ENCODE peak calls at places on chromosomes 12 and 14, in five cellular contexts. One of them, this sample, is unnamed.

GRCh38 chr12:78060186-78060585 is 229.5 kb downstream of the NAV3 start:
- DNase-seq in esophagus squamous epithelium: no peak
- DNase-seq in AG10803: peak
- DNase-seq in testis: no peak
- DNase-seq in psoas muscle: no peak
- DNase-seq in this sample: peak

GRCh38 chr12:14999421-15000047 is 26.7 kb downstream of the PDE6H start:
- DNase-seq in esophagus squamous epithelium: no peak
- DNase-seq in AG10803: peak
- DNase-seq in testis: peak
- DNase-seq in psoas muscle: no peak
- DNase-seq in this sample: no peak

GRCh38 chr14:51807355-51807754 is 53.1 kb upstream of the GNG2 start:
- DNase-seq in esophagus squamous epithelium: no peak
- DNase-seq in AG10803: peak
- DNase-seq in testis: no peak
- DNase-seq in psoas muscle: no peak
- DNase-seq in this sample: no peak

GRCh38 chr12:66352197-66352596 is 49.9 kb downstream of the HELB start:
- DNase-seq in esophagus squamous epithelium: no peak
- DNase-seq in AG10803: peak
- DNase-seq in testis: peak
- DNase-seq in psoas muscle: no peak
- DNase-seq in this sample: peak

GRCh38 chr12:52581481-52581880 is 7.8 kb upstream of the KRT74 start:
- DNase-seq in esophagus squamous epithelium: no peak
- DNase-seq in AG10803: peak
- DNase-seq in testis: no peak
- DNase-seq in psoas muscle: no peak
- DNase-seq in this sample: peak

GRCh38 chr14:52220924-52221802 is 46.3 kb upstream of the PTGDR start:
- DNase-seq in esophagus squamous epithelium: no peak
- DNase-seq in AG10803: no peak
- DNase-seq in testis: no peak
- DNase-seq in psoas muscle: no peak
- DNase-seq in this sample: no peak

GRCh38 chr14:93525691-93526451 is 95.1 kb downstream of the UNC79 start:
- DNase-seq in esophagus squamous epithelium: no peak
- DNase-seq in AG10803: peak
- DNase-seq in testis: no peak
- DNase-seq in psoas muscle: no peak
- DNase-seq in this sample: no peak

GRCh38 chr12:11186837-11187236 is at the start of gene TAS2R42:
- DNase-seq in esophagus squamous epithelium: no peak
- DNase-seq in AG10803: no peak
- DNase-seq in testis: no peak
- DNase-seq in psoas muscle: no peak
- DNase-seq in this sample: no peak

GRCh38 chr12:107223816-107224215 is 130.5 kb upstream of the CRY1 start:
- DNase-seq in esophagus squamous epithelium: no peak
- DNase-seq in AG10803: peak
- DNase-seq in testis: no peak
- DNase-seq in psoas muscle: no peak
- DNase-seq in this sample: peak

GRCh38 chr14:104689620-104690265 is 325 bp downstream of the INF2 start:
- DNase-seq in esophagus squamous epithelium: no peak
- DNase-seq in AG10803: no peak
- DNase-seq in testis: no peak
- DNase-seq in psoas muscle: no peak
- DNase-seq in this sample: no peak

GRCh38 chr14:65312859-65313258 is 99.7 kb upstream of the FUT8 start:
- DNase-seq in esophagus squamous epithelium: no peak
- DNase-seq in AG10803: no peak
- DNase-seq in testis: no peak
- DNase-seq in psoas muscle: no peak
- DNase-seq in this sample: no peak

GRCh38 chr12:132105467-132105866 is 38.7 kb downstream of the DDX51 start:
- DNase-seq in esophagus squamous epithelium: no peak
- DNase-seq in AG10803: no peak
- DNase-seq in testis: no peak
- DNase-seq in psoas muscle: no peak
- DNase-seq in this sample: no peak

GRCh38 chr12:69834147-69834546 is 9.1 kb downstream of the MYRFL start:
- DNase-seq in esophagus squamous epithelium: no peak
- DNase-seq in AG10803: no peak
- DNase-seq in testis: no peak
- DNase-seq in psoas muscle: no peak
- DNase-seq in this sample: no peak

GRCh38 chr12:55681142-55682077 is 26.3 kb downstream of the ITGA7 start:
- DNase-seq in esophagus squamous epithelium: no peak
- DNase-seq in AG10803: peak
- DNase-seq in testis: peak
- DNase-seq in psoas muscle: peak
- DNase-seq in this sample: peak

GRCh38 chr12:10235761-10236631 is 23.3 kb downstream of the GABARAPL1 start:
- DNase-seq in esophagus squamous epithelium: no peak
- DNase-seq in AG10803: peak
- DNase-seq in testis: peak
- DNase-seq in psoas muscle: no peak
- DNase-seq in this sample: peak

GRCh38 chr12:2299207-2299606 is 246.4 kb downstream of the CACNA1C start:
- DNase-seq in esophagus squamous epithelium: no peak
- DNase-seq in AG10803: no peak
- DNase-seq in testis: no peak
- DNase-seq in psoas muscle: no peak
- DNase-seq in this sample: no peak

GRCh38 chr12:2300168-2300567 is 247.4 kb downstream of the CACNA1C start:
- DNase-seq in esophagus squamous epithelium: no peak
- DNase-seq in AG10803: no peak
- DNase-seq in testis: no peak
- DNase-seq in psoas muscle: no peak
- DNase-seq in this sample: no peak

GRCh38 chr12:2302711-2303255 is 250.0 kb downstream of the CACNA1C start:
- DNase-seq in esophagus squamous epithelium: no peak
- DNase-seq in AG10803: no peak
- DNase-seq in testis: no peak
- DNase-seq in psoas muscle: no peak
- DNase-seq in this sample: no peak

GRCh38 chr12:2300886-2301285 is 248.1 kb downstream of the CACNA1C start:
- DNase-seq in esophagus squamous epithelium: no peak
- DNase-seq in AG10803: no peak
- DNase-seq in testis: no peak
- DNase-seq in psoas muscle: no peak
- DNase-seq in this sample: no peak

DNA sequence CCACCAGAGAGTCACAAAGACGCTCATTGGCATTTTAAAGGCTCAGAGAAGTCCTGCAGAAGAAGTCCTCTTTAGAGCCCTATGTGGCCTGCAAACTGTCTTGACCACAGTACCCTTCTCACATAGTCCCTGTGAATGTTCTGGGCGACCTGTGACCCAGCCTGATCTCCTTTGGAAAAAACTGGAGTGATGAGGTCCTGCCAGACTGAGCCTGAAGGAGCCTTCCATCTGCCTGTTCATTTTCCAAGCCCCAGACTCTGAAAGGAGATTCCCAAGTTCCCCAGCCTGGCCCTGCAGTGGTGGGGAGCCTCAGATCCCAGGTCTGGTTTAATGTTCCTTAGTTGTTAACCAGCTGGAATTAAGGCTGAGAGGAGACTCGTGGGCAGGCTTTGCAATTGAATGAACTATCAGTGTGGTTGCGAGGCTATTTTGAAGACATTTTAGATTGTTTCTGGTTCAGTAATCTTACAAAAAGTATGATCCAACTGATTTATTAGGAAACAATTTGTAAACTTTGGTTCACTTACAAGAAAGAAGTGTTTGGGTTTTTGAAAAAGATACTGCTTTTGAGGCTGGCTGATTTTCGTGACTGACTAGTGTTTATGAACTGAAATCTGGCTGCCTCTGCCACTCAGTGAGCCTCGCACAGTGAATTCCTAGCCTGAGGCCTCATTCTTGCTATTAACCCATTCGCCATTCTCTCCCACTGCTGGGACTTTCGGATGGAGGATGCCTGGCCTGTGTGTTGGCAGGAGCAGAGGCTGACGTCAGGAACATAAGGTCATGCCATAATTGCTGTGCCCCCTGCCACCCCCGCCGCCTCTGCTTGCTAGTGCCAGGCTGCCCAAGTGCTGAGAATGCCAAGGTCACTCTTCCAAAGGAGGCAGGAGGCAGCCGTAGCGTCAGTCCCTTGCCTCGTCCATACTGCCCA is 249.0 kb downstream of the CACNA1C start:
- DNase-seq in esophagus squamous epithelium: no peak
- DNase-seq in AG10803: peak
- DNase-seq in testis: no peak
- DNase-seq in psoas muscle: no peak
- DNase-seq in this sample: peak
- TF ChIP-seq CTCF in esophagus squamous epithelium: no peak
- TF ChIP-seq CTCF in AG10803: no peak
- TF ChIP-seq CTCF in testis: no peak
- TF ChIP-seq CTCF in psoas muscle: no peak
- TF ChIP-seq CTCF in this sample: no peak

GRCh38 chr12:109542876-109543275 is 30.4 kb downstream of the MMAB start:
- DNase-seq in esophagus squamous epithelium: no peak
- DNase-seq in AG10803: peak
- DNase-seq in testis: no peak
- DNase-seq in psoas muscle: no peak
- DNase-seq in this sample: no peak
- H3K4me3 ChIP-seq in esophagus squamous epithelium: no peak
- H3K4me3 ChIP-seq in AG10803: no peak
- H3K4me3 ChIP-seq in testis: no peak
- H3K4me3 ChIP-seq in psoas muscle: no peak
- H3K4me3 ChIP-seq in this sample: no peak

GRCh38 chr12:111149299-111149698 is 219.6 kb downstream of the PHETA1 start:
- DNase-seq in esophagus squamous epithelium: no peak
- DNase-seq in AG10803: no peak
- DNase-seq in testis: no peak
- DNase-seq in psoas muscle: no peak
- DNase-seq in this sample: no peak
- TF ChIP-seq CTCF in esophagus squamous epithelium: no peak
- TF ChIP-seq CTCF in AG10803: no peak
- TF ChIP-seq CTCF in testis: no peak
- TF ChIP-seq CTCF in psoas muscle: no peak
- TF ChIP-seq CTCF in this sample: no peak

GRCh38 chr12:57479376-57480115 is at the start of gene ARHGAP9:
- DNase-seq in esophagus squamous epithelium: no peak
- DNase-seq in AG10803: no peak
- DNase-seq in testis: no peak
- DNase-seq in psoas muscle: no peak
- DNase-seq in this sample: no peak
- H3K4me3 ChIP-seq in esophagus squamous epithelium: peak
- H3K4me3 ChIP-seq in AG10803: no peak
- H3K4me3 ChIP-seq in testis: no peak
- H3K4me3 ChIP-seq in psoas muscle: no peak
- H3K4me3 ChIP-seq in this sample: no peak

GRCh38 chr14:89915114-89915878 is 39.2 kb downstream of the EFCAB11 start:
- DNase-seq in esophagus squamous epithelium: no peak
- DNase-seq in AG10803: peak
- DNase-seq in testis: peak
- DNase-seq in psoas muscle: no peak
- DNase-seq in this sample: peak
- TF ChIP-seq CTCF in esophagus squamous epithelium: peak
- TF ChIP-seq CTCF in AG10803: peak
- TF ChIP-seq CTCF in testis: peak
- TF ChIP-seq CTCF in psoas muscle: peak
- TF ChIP-seq CTCF in this sample: peak

GRCh38 chr12:102479099-102479887 is 1.1 kb downstream of the IGF1 start:
- DNase-seq in esophagus squamous epithelium: no peak
- DNase-seq in AG10803: peak
- DNase-seq in testis: no peak
- DNase-seq in psoas muscle: no peak
- DNase-seq in this sample: peak
- H3K4me3 ChIP-seq in esophagus squamous epithelium: peak
- H3K4me3 ChIP-seq in AG10803: peak
- H3K4me3 ChIP-seq in testis: peak
- H3K4me3 ChIP-seq in psoas muscle: peak
- H3K4me3 ChIP-seq in this sample: peak